ENCODE peak calls at places on chromosomes 12 and 14, in seven cellular contexts. E is fibroblast of mammary gland, N is mammary epithelial cell, Q is Caco-2, L is brain microvascular endothelial cell, J is aorta, B is epithelial cell of esophagus. M is an unnamed sample.

GRCh38 chr14:49212721-49213120 is 373.5 kb downstream of the RPS29 start:
- DNase-seq in E (peak), N (no peak), Q (no peak), L (no peak), J (no peak), B (no peak), M (no peak)

GRCh38 chr14:92451755-92452154 is 61.8 kb upstream of the RIN3 start:
- DNase-seq in E (no peak), N (no peak), Q (no peak), L (no peak), J (peak), B (no peak), M (no peak)

GRCh38 chr12:96132819-96133218 is 61.4 kb upstream of the ELK3 start:
- DNase-seq in E (no peak), N (no peak), Q (peak), L (no peak), J (no peak), B (no peak), M (no peak)

GRCh38 chr12:41998451-41998850 is 146.2 kb downstream of the GXYLT1 start:
- DNase-seq in E (no peak), N (no peak), Q (no peak), L (no peak), J (no peak), B (no peak), M (no peak)

GRCh38 chr12:19110541-19110940 is 19.0 kb upstream of the PLEKHA5 start:
- DNase-seq in E (no peak), N (no peak), Q (no peak), L (peak), J (no peak), B (no peak), M (no peak)

GRCh38 chr14:65821224-65821753 is 408.8 kb downstream of the FUT8 start:
- DNase-seq in E (no peak), N (no peak), Q (no peak), L (no peak), J (no peak), B (no peak), M (no peak)

GRCh38 chr12:5273709-5274108 is 158.2 kb upstream of the NTF3 start:
- DNase-seq in E (no peak), N (no peak), Q (no peak), L (no peak), J (no peak), B (no peak), M (no peak)

GRCh38 chr12:19574606-19575005 is 135.3 kb downstream of the AEBP2 start:
- DNase-seq in E (no peak), N (no peak), Q (no peak), L (no peak), J (no peak), B (no peak), M (no peak)

GRCh38 chr12:3685813-3686212 is 67.1 kb downstream of the CRACR2A start:
- DNase-seq in E (no peak), N (no peak), Q (no peak), L (no peak), J (no peak), B (no peak), M (no peak)

GRCh38 chr12:39722511-39722910 is 102.9 kb upstream of the ABCD2 start:
- DNase-seq in E (no peak), N (no peak), Q (no peak), L (no peak), J (no peak), B (no peak), M (no peak)

GRCh38 chr14:90580381-90581335 is 183.8 kb downstream of the CALM1 start:
- DNase-seq in E (no peak), N (no peak), Q (no peak), L (no peak), J (no peak), B (no peak), M (no peak)

GRCh38 chr12:93018610-93019009 is 89.5 kb upstream of the EEA1 start:
- DNase-seq in E (no peak), N (no peak), Q (no peak), L (no peak), J (no peak), B (no peak), M (no peak)

GRCh38 chr14:45970589-45970988 is 681.0 kb downstream of the RPL10L start:
- DNase-seq in E (no peak), N (no peak), Q (no peak), L (no peak), J (no peak), B (peak), M (no peak)

GRCh38 chr14:91418387-91419043 is 895 bp upstream of the CCDC88C start:
- DNase-seq in E (peak), N (peak), Q (peak), L (peak), J (peak), B (peak), M (no peak)

GRCh38 chr14:91416744-91417133 is 881 bp downstream of the CCDC88C start:
- DNase-seq in E (no peak), N (no peak), Q (no peak), L (no peak), J (no peak), B (no peak), M (no peak)

GRCh38 chr12:123071401-123072304 is 79.2 kb downstream of the PITPNM2 start:
- DNase-seq in E (peak), N (no peak), Q (no peak), L (no peak), J (no peak), B (no peak), M (no peak)

DNA sequence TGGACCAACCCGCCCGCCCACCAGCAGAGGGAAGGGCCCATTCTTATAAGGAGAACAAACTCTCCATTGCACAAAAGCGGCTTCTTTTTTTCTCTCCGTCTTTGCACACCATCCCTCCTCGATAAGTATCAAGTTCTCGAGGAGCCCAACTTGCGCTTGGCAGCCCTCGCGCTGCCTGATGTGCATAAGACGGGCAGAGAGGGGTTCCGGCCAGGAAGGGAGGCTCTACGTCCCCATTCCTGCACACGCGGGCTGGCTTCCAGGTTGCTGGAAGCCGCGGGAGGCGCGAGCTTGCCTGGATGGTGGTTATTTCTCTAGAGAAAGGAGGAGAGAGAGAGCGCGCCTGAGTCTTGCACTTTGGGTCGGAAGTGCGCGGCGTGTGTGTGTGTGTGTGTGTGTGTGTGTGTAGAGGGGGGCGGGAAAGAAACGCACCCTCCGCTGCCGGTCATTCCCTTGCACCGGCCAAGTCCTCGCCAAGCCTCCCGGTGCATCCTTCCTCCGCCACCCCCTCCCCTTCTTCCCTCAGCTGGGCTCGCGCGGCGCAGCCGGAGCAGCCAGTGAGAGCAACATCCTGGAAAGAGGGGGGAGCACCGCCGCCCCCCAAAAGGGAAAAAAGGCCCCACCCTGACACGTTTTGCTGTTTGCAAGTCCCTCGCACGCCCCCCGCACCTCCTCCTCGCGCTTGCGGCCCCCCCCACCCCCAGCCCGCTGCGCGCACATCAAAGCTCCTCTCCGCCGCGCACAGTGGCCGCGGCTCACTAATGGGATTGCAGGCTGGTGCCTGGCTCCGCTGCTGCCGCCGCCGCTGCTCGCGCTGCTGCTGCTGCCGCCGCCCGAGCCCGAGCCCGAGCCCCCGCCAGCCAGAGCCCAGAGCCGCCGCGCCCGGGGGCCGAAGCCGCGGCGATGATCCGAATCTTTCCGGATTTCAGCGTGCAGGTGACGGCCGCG is 4.5 kb upstream of the NPAS3 start:
- DNase-seq in E (peak), N (peak), Q (no peak), L (peak), J (peak), B (no peak), M (no peak)
- H3K4me3 ChIP-seq in E (peak), N (peak), Q (peak), L (peak), J (peak), B (no peak), M (peak)

DNA sequence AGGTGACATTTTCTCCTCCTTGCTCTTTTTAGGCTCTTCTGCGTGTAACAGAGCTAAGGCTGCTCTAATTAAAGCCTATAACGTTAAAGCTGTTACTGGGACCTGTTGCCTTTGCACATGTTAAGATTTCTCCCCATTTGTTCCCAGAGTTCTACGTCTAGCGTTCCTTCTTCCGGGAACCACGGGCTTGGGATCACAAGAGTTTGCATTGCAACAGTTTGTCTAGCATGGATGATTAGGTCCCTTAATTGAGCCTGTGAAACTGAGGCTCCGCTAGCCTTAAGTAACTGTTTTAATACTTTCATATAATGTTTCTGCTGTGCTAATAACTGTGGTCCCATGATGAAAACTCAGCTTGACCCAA is 16.7 kb upstream of the LYZ start:
- DNase-seq in E (no peak), N (no peak), Q (no peak), L (no peak), J (no peak), B (no peak), M (no peak)
- H3K4me3 ChIP-seq in E (no peak), N (peak), Q (peak), L (peak), J (peak), B (peak), M (peak)

DNA sequence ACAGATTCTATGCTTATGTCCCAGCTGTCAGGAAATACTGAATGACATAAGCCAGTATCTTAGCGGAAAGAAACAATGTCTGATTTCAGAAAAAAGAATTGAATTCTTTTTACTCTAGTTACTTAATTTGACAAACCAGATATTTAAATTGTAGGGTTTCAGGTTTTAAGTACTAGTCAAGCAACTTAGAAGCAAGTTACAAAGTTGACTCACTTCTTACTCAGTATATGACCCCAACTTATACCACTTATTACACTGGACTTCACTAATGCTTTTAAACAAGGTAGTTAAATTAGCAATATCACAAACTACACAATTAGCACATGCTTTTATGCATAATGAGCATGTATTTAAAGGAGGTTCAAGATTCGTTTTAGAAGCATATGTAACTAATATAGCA is 7.1 kb downstream of the GMFB start:
- DNase-seq in E (no peak), N (peak), Q (no peak), L (no peak), J (no peak), B (peak), M (no peak)
- H3K4me3 ChIP-seq in E (no peak), N (peak), Q (no peak), L (no peak), J (no peak), B (no peak), M (no peak)

DNA sequence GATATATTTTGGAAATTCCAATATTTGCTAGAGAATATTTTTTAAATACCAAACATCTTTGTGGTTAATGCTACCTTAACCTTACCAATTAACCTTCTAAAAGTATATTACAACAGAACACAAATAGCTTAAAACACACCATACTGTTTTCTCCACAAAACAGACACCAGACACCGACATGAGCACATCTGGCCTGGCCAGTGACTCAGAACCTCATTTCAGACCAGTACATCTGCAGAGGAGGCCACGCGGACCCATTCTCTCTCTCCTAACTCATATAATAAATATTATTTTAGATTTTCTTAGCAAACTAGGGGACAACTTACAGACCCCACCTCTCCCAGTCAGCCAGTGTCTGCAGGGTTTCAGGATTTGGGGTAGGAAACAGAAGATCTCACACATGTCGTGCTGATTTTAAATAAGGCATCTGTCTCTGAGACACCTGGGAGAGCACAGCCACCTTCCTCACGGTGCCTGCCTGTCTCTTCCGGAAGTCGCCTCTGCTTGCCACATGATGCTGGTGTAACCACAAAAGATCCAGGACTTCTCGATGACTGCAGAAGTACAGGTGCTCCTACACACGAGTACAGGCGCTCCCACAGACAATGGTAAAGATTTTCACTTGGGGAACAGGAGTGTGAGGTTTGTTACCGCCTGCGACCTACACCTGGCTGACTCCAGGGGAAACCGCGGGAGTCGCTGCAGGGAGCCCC is 9.7 kb upstream of the ANKLE2 start:
- DNase-seq in E (peak), N (no peak), Q (no peak), L (no peak), J (no peak), B (no peak), M (no peak)
- H3K4me3 ChIP-seq in E (no peak), N (no peak), Q (no peak), L (no peak), J (no peak), B (no peak), M (no peak)

GRCh38 chr14:37172936-37173613 is 669 bp upstream of the SLC25A21 start:
- DNase-seq in E (no peak), N (no peak), Q (no peak), L (no peak), J (no peak), B (no peak), M (no peak)
- H3K4me3 ChIP-seq in E (peak), N (peak), Q (peak), L (peak), J (peak), B (peak), M (peak)

GRCh38 chr12:8108808-8109398 is 14.5 kb upstream of the CLEC4A start:
- DNase-seq in E (peak), N (peak), Q (peak), L (peak), J (peak), B (peak), M (peak)
- H3K4me3 ChIP-seq in E (no peak), N (no peak), Q (no peak), L (no peak), J (no peak), B (no peak), M (no peak)

GRCh38 chr14:94524093-94524492 is 14.8 kb upstream of the SERPINA12 start:
- DNase-seq in E (no peak), N (no peak), Q (no peak), L (no peak), J (no peak), B (no peak), M (no peak)

GRCh38 chr14:94521375-94522114 is 12.3 kb upstream of the SERPINA12 start:
- DNase-seq in E (no peak), N (no peak), Q (no peak), L (no peak), J (no peak), B (no peak), M (no peak)

GRCh38 chr14:94517641-94518257 is 8.5 kb upstream of the SERPINA12 start:
- DNase-seq in E (no peak), N (no peak), Q (no peak), L (no peak), J (no peak), B (no peak), M (no peak)

GRCh38 chr14:94523265-94523664 is 14.0 kb upstream of the SERPINA12 start:
- DNase-seq in E (no peak), N (no peak), Q (no peak), L (no peak), J (no peak), B (no peak), M (no peak)

GRCh38 chr14:94522115-94522724 is 13.0 kb upstream of the SERPINA12 start:
- DNase-seq in E (no peak), N (no peak), Q (no peak), L (no peak), J (no peak), B (no peak), M (no peak)
- H3K4me3 ChIP-seq in E (no peak), N (no peak), Q (no peak), L (no peak), J (no peak), B (no peak), M (no peak)

M was measured in AG04450.